ENCODE peak calls at places on chromosomes 11 and 22, in nine cellular contexts. S, V, U, Y, L, I, Q, A and C are unnamed samples.

GRCh38 chr11:3188496-3189192 is 23.5 kb upstream of the OSBPL5 start:
- DNase-seq in S (no peak), V (no peak), U (no peak), Y (no peak), L (no peak), I (no peak), Q (no peak), A (no peak), C (peak; percentile 72)

GRCh38 chr22:36734171-36735058 is 30.9 kb upstream of the CACNG2 start:
- DNase-seq in S (peak; percentile 21), V (peak; percentile 54), U (no peak), Y (no peak), L (no peak), I (no peak), Q (no peak), A (no peak), C (peak; percentile 66)

GRCh38 chr11:21771097-21771496 is 421.8 kb upstream of the ANO5 start:
- DNase-seq in S (no peak), V (no peak), U (no peak), Y (no peak), L (no peak), I (no peak), Q (no peak), A (no peak), C (no peak)

GRCh38 chr11:103359221-103359620 is 250.0 kb downstream of the DYNC2H1 start:
- DNase-seq in S (no peak), V (no peak), U (no peak), Y (no peak), L (no peak), I (peak; percentile 20), Q (no peak), A (no peak), C (no peak)

GRCh38 chr11:125425601-125426000 is 70.5 kb downstream of the FEZ1 start:
- DNase-seq in S (no peak), V (no peak), U (no peak), Y (no peak), L (no peak), I (no peak), Q (no peak), A (no peak), C (no peak)

GRCh38 chr11:79092791-79093313 is 348.0 kb downstream of the TENM4 start:
- DNase-seq in S (no peak), V (peak; percentile 75), U (no peak), Y (peak; percentile 13), L (peak; percentile 26), I (no peak), Q (no peak), A (no peak), C (no peak)

GRCh38 chr11:33936745-33937612 is 45.1 kb upstream of the LMO2 start:
- DNase-seq in S (no peak), V (peak; percentile 83), U (no peak), Y (no peak), L (peak; percentile 99), I (no peak), Q (no peak), A (no peak), C (peak; percentile 79)

GRCh38 chr22:22697377-22698120 is 53.1 kb downstream of the GGTLC2 start:
- DNase-seq in S (no peak), V (peak; percentile 40), U (no peak), Y (no peak), L (no peak), I (no peak), Q (no peak), A (peak; percentile 32), C (no peak)

GRCh38 chr11:117691501-117691900 is 105.5 kb downstream of the DSCAML1 start:
- DNase-seq in S (no peak), V (no peak), U (no peak), Y (no peak), L (no peak), I (no peak), Q (no peak), A (no peak), C (no peak)

GRCh38 chr11:80167766-80168165 is 726.9 kb upstream of the TENM4 start:
- DNase-seq in S (no peak), V (no peak), U (no peak), Y (no peak), L (no peak), I (no peak), Q (no peak), A (peak; percentile 34), C (no peak)

GRCh38 chr11:28701760-28702449 is 593.7 kb downstream of the METTL15 start:
- DNase-seq in S (peak; percentile 42), V (no peak), U (no peak), Y (peak; percentile 69), L (peak; percentile 82), I (no peak), Q (no peak), A (no peak), C (no peak)

GRCh38 chr11:20647976-20648565 is 21.3 kb upstream of the NELL1 start:
- DNase-seq in S (peak; percentile 36), V (no peak), U (no peak), Y (peak; percentile 37), L (peak; percentile 55), I (peak; percentile 50), Q (peak; percentile 74), A (peak; percentile 75), C (no peak)

GRCh38 chr11:1824221-1825038 is 10.4 kb upstream of the SYT8 start:
- DNase-seq in S (no peak), V (no peak), U (no peak), Y (no peak), L (no peak), I (no peak), Q (no peak), A (no peak), C (no peak)

GRCh38 chr11:92504534-92504933 is 279.9 kb downstream of the FAT3 start:
- DNase-seq in S (peak; percentile 26), V (no peak), U (no peak), Y (no peak), L (no peak), I (no peak), Q (no peak), A (no peak), C (no peak)

GRCh38 chr11:43825217-43825816 is 55.3 kb upstream of the ALKBH3 start:
- DNase-seq in S (no peak), V (no peak), U (no peak), Y (peak; percentile 31), L (peak; percentile 45), I (peak; percentile 8), Q (peak; percentile 46), A (peak; percentile 72), C (no peak)

GRCh38 chr11:6586434-6587359 is 16.7 kb downstream of the RRP8 start:
- DNase-seq in S (no peak), V (peak; percentile 75), U (no peak), Y (no peak), L (no peak), I (no peak), Q (peak; percentile 63), A (no peak), C (no peak)

GRCh38 chr11:57391546-57391945 is 1.1 kb upstream of the PRG2 start:
- DNase-seq in S (no peak), V (no peak), U (no peak), Y (no peak), L (no peak), I (no peak), Q (no peak), A (no peak), C (no peak)

GRCh38 chr22:39349506-39349966 is 255 bp upstream of the SYNGR1 start:
- DNase-seq in S (peak; percentile 26), V (no peak), U (no peak), Y (no peak), L (no peak), I (no peak), Q (peak; percentile 95), A (peak; percentile 77), C (no peak)

GRCh38 chr22:32853662-32854061 is 52.2 kb downstream of the TIMP3 start:
- DNase-seq in S (no peak), V (no peak), U (no peak), Y (no peak), L (no peak), I (no peak), Q (no peak), A (no peak), C (no peak)

GRCh38 chr11:7321708-7322448 is 70.2 kb downstream of the SYT9 start:
- DNase-seq in S (no peak), V (no peak), U (no peak), Y (no peak), L (no peak), I (no peak), Q (no peak), A (peak; percentile 4), C (no peak)

GRCh38 chr11:30990625-30991348 is 378.8 kb downstream of the DCDC1 start:
- DNase-seq in S (no peak), V (no peak), U (no peak), Y (no peak), L (no peak), I (no peak), Q (no peak), A (no peak), C (no peak)
- H3K27ac ChIP-seq in S (no peak overlapping the region), V (no peak overlapping the region), U (no peak overlapping the region), Y (no peak overlapping the region), L (no peak overlapping the region), I (no peak overlapping the region), Q (no peak overlapping the region), A (no peak overlapping the region), C (no peak overlapping the region)

GRCh38 chr22:25777870-25778269 is 35.9 kb downstream of the MYO18B start:
- DNase-seq in S (no peak), V (no peak), U (no peak), Y (peak; percentile 44), L (peak; percentile 44), I (peak; percentile 41), Q (peak; percentile 74), A (peak; percentile 44), C (no peak)
- TF ChIP-seq CTCF in S (no peak), V (no peak), U (no peak), Y (peak; percentile 53), L (peak; percentile 33), I (peak; percentile 64), Q (peak; percentile 50), A (peak; percentile 48), C (no peak)

DNA sequence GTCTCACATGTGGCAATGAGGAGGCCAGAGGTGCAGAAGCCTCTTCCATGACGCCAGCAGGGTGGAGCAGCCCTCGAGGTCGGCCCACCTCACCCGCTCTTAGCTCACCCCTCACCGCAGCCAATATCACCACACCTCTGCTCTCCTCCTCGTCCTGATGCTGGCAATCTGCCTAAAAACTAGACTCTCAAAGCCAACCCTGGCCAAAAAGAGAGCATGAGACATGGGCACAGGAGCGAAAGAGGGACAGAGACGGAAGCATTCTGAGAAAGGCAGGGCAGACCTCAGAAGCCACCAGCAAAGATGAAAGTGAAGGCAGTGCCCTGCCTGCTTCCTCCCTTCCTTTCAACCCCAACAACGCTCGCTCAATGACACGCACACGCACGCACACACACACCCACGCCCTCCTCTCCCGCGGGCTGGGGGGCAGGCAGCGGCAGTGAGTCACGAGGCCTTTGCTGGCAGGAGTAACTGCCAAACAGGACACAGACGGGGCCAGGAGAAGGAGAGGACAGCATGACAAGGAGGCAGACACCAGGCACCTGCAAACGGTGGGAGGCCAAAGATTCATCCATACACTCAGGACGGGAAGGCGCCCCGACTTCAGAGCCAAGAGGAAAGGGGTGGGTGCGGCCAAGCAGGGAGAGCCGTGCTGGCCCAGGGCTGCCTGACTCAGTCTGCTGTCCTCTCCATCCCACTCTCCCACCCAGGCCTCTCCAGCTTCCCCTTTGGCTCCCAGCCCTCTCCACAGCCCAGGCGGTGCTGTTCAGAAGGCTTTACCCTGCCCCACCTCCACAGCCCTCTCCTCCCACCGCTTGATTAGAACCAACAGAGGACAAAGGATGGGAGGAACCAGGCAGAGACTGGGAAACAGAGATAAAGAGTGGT is 11.4 kb downstream of the IGSF9B start:
- DNase-seq in S (no peak), V (peak; percentile 83), U (no peak), Y (no peak), L (no peak), I (no peak), Q (peak; percentile 78), A (no peak), C (no peak)
- TF ChIP-seq POLR2AphosphoS5 in S (no peak), V (peak; percentile 62), U (no peak), Y (no peak), L (no peak), I (no peak), Q (no peak), A (no peak), C (no peak)

GRCh38 chr22:27213291-27213690 is 555.9 kb downstream of the MIAT start:
- DNase-seq in S (no peak), V (peak; percentile 76), U (no peak), Y (no peak), L (no peak), I (no peak), Q (no peak), A (no peak), C (no peak)
- H3K27ac ChIP-seq in S (no peak overlapping the region), V (peak overlapping the region; percentile 69), U (no peak overlapping the region), Y (no peak overlapping the region), L (peak overlapping the region; percentile 71), I (no peak overlapping the region), Q (no peak overlapping the region), A (no peak overlapping the region), C (peak overlapping the region; percentile 14)